ENCODE peak calls at places on chromosome 11, in five cellular contexts. T is tibial nerve, X is mucosa of descending colon, V is astrocyte of the spinal cord, Z is Caco-2. C is an unnamed sample.

GRCh38 chr11:74749127-74749964 is 697 bp downstream of the RNF169 start:
- DNase-seq in V (peak), T (no peak), Z (peak), X (peak), C (peak)

GRCh38 chr11:99418927-99419707 is 398.4 kb downstream of the CNTN5 start:
- DNase-seq in Z (no peak), X (no peak), V (peak), T (no peak), C (no peak)

GRCh38 chr11:119671048-119671447 is 58.0 kb downstream of the NECTIN1 start:
- DNase-seq in V (peak), Z (no peak), T (peak), X (peak), C (peak)

GRCh38 chr11:69734367-69734766 is 30.5 kb upstream of the FGF19 start:
- DNase-seq in V (no peak), Z (no peak), T (no peak), X (no peak), C (no peak)

GRCh38 chr11:76493626-76494539 is 49.1 kb downstream of the EMSY start:
- DNase-seq in T (no peak), V (no peak), Z (no peak), X (peak), C (no peak)

GRCh38 chr11:86067230-86068137 is 1.4 kb downstream of the PICALM start:
- DNase-seq in Z (no peak), T (no peak), V (no peak), X (peak), C (no peak)

GRCh38 chr11:119416606-119417580 is 6.1 kb downstream of the THY1 start:
- DNase-seq in V (peak), Z (no peak), T (no peak), X (no peak), C (peak)

GRCh38 chr11:65432686-65433582 is 10.3 kb downstream of the NEAT1 start:
- DNase-seq in V (peak), T (no peak), Z (no peak), X (no peak), C (peak)

GRCh38 chr11:77111946-77112345 is 9.3 kb downstream of the OMP start:
- DNase-seq in Z (no peak), X (no peak), T (no peak), V (no peak), C (no peak)

GRCh38 chr11:5380740-5381342 is 2.8 kb upstream of the OR51M1 start:
- DNase-seq in X (peak), T (no peak), V (peak), Z (peak), C (peak)

GRCh38 chr11:8440649-8441048 is 153.4 kb downstream of the STK33 start:
- DNase-seq in X (no peak), T (no peak), Z (no peak), V (no peak), C (no peak)

GRCh38 chr11:78587446-78587845 is 12.8 kb upstream of the NARS2 start:
- DNase-seq in T (no peak), V (no peak), X (no peak), Z (no peak), C (no peak)

GRCh38 chr11:27217496-27217895 is 145.5 kb downstream of the CCDC34 start:
- DNase-seq in Z (no peak), T (no peak), V (no peak), X (no peak), C (no peak)

GRCh38 chr11:27215471-27216267 is 147.3 kb downstream of the CCDC34 start:
- DNase-seq in V (peak), Z (no peak), T (no peak), X (no peak), C (peak)

GRCh38 chr11:27218498-27219038 is 144.4 kb downstream of the CCDC34 start:
- DNase-seq in X (no peak), V (peak), T (no peak), Z (no peak), C (peak)

GRCh38 chr11:27216268-27217149 is 146.5 kb downstream of the CCDC34 start:
- DNase-seq in V (peak), Z (no peak), X (no peak), T (no peak), C (peak)

DNA sequence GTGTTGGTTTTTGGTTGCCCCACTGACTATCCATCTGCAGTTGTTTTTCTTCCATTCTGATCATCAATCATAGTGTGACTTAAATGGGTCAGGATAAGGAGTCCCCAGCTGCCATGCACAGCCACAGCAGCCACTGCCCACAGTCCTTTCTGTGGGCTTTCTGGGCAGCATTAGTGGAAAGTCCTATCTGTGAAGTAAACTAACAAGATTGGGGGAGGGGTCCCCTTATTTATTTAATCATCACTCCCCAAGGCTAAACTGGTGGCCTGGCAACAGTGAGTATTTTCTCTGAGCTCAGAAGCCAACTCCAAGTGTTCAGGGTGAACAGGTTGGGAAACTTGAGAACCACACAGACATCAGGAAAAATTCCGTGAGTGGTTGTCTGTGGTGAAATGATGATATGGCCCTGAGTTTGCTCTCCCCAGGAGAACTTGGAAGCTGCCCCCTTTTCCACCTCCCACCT is 145.0 kb downstream of the CCDC34 start:
- DNase-seq in V (peak), X (no peak), Z (no peak), T (no peak), C (peak)
- H3K4me3 ChIP-seq in V (no peak), X (no peak), Z (no peak), T (no peak), C (no peak)

GRCh38 chr11:9906043-9906791 is 242.3 kb downstream of the SWAP70 start:
- DNase-seq in V (peak), X (no peak), T (no peak), Z (peak), C (peak)
- H3K4me3 ChIP-seq in V (no peak), X (no peak), T (no peak), Z (no peak), C (no peak)

GRCh38 chr11:44978279-44978960 is 27.7 kb upstream of the TP53I11 start:
- DNase-seq in X (no peak), V (no peak), Z (no peak), T (no peak), C (no peak)

GRCh38 chr11:44977493-44977984 is 26.9 kb upstream of the TP53I11 start:
- DNase-seq in X (peak), Z (no peak), T (no peak), V (no peak), C (no peak)

GRCh38 chr11:44978961-44979331 is 28.3 kb upstream of the TP53I11 start:
- DNase-seq in V (no peak), X (peak), Z (no peak), T (no peak), C (no peak)

GRCh38 chr11:44980533-44981427 is 30.1 kb upstream of the TP53I11 start:
- DNase-seq in Z (no peak), T (no peak), V (no peak), X (peak), C (no peak)

GRCh38 chr11:44979536-44980399 is 29.1 kb upstream of the TP53I11 start:
- DNase-seq in V (no peak), Z (no peak), T (no peak), X (peak), C (peak)
- H3K4me3 ChIP-seq in V (no peak), Z (no peak), T (no peak), X (no peak), C (no peak)

GRCh38 chr11:3163241-3163981 is 1.7 kb downstream of the OSBPL5 start:
- DNase-seq in T (peak), Z (no peak), X (no peak), V (no peak), C (no peak)
- H3K4me3 ChIP-seq in T (peak), Z (no peak), X (no peak), V (peak), C (peak)

GRCh38 chr11:125141178-125141577 is 23.4 kb upstream of the PKNOX2 start:
- DNase-seq in V (no peak), X (no peak), T (no peak), Z (no peak), C (no peak)

GRCh38 chr11:125140251-125140650 is 24.3 kb upstream of the PKNOX2 start:
- DNase-seq in Z (no peak), V (no peak), X (no peak), T (no peak), C (no peak)

GRCh38 chr11:125138966-125139365 is 25.6 kb upstream of the PKNOX2 start:
- DNase-seq in X (no peak), V (no peak), Z (no peak), T (no peak), C (no peak)

GRCh38 chr11:125146232-125146631 is 18.3 kb upstream of the PKNOX2 start:
- DNase-seq in T (no peak), X (no peak), V (no peak), Z (peak), C (no peak)

DNA sequence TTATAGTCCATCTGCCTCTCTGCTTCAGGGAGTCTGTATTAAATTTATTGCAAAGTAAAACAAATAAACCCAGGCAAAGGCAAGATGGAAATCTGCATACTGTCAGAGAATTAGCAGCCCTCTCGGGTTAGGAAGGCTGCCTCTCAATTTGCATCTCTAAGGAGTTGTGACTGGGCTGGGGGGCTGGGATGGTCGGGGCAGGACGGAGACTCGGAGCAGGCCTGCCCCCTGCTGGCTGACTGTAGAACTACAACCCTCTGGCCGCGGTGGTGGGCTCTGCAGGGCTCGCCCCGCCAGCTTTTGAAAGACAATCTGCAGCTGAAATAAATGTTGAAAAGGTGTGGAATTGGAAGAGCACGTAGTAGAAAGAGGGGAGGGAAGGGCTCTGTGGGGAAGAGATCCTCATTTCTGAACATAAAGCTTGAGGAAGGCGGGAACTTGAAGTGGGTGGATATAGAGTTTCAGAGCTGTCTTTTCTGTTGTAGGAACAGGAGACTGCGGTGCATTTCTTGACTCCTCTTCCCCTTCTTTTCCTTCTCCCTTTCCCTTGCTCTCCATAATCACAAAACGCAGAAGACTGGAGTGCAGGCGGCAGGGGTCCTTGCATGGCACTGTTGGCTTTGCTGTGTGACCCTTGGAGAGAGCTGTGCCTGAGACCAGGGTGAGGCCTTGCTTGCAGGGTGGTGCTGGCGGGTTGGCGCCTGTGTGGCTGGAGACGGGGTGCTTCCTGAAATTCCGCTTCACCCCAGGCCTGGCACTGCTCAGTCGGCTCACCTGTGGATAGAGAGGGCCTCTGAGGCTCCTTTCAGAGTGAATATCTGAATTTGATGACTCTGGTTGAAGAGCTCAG is 22.6 kb upstream of the PKNOX2 start:
- DNase-seq in Z (peak), T (no peak), X (peak), V (peak), C (peak)
- H3K4me3 ChIP-seq in Z (no peak), T (no peak), X (no peak), V (no peak), C (no peak)

DNA sequence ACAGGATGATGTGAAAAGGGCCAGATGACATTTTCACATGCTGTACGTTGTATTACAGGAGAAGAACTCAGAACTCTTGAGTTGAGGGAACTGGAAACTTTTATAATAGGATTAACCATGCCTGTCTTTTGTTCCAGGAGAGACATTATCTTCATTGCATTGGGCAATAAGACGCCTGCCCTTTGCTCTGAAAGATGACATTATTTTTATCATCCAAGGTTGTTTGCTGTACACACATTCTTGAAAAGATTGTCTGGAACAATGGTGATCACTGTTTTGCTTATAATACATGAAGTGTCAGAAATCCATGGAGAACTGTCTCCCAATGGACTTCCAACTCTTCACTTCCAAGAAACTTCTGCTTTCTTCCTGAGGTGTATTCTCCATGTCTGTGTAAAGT is 334.6 kb upstream of the B3GAT1 start:
- DNase-seq in Z (peak), X (no peak), V (no peak), T (no peak), C (no peak)
- H3K4me3 ChIP-seq in Z (no peak), X (no peak), V (no peak), T (no peak), C (no peak)